ENCODE peak calls at places on chromosomes 7 and 10, in six cellular contexts. One of them, this sample, is unnamed. For H3K36me3, the result is how much of the 10 kb centered on the place peaks cover.

GRCh38 chr7:2309889-2310331 is 4.3 kb downstream of the SNX8 start:
- DNase-seq in left ventricle myocardium inferior: no peak
- DNase-seq in ovary: no peak
- DNase-seq in body of pancreas: no peak
- DNase-seq in MG63: no peak
- DNase-seq in CD4-positive, alpha-beta memory T cell: no peak
- DNase-seq in this sample: peak

GRCh38 chr10:123995461-123996131 is 97.8 kb downstream of the CHST15 start:
- DNase-seq in left ventricle myocardium inferior: peak
- DNase-seq in ovary: peak
- DNase-seq in body of pancreas: no peak
- DNase-seq in MG63: peak
- DNase-seq in CD4-positive, alpha-beta memory T cell: no peak
- DNase-seq in this sample: peak

GRCh38 chr10:11715815-11716494 is 26.2 kb upstream of the ECHDC3 start:
- DNase-seq in left ventricle myocardium inferior: no peak
- DNase-seq in ovary: no peak
- DNase-seq in body of pancreas: peak
- DNase-seq in MG63: peak
- DNase-seq in CD4-positive, alpha-beta memory T cell: no peak
- DNase-seq in this sample: no peak

GRCh38 chr7:82760092-82760491 is 316.5 kb upstream of the CACNA2D1 start:
- DNase-seq in left ventricle myocardium inferior: no peak
- DNase-seq in ovary: no peak
- DNase-seq in body of pancreas: no peak
- DNase-seq in MG63: no peak
- DNase-seq in CD4-positive, alpha-beta memory T cell: no peak
- DNase-seq in this sample: peak

GRCh38 chr7:99102809-99103690 is 40.9 kb downstream of the SMURF1 start:
- DNase-seq in left ventricle myocardium inferior: no peak
- DNase-seq in ovary: no peak
- DNase-seq in body of pancreas: no peak
- DNase-seq in MG63: peak
- DNase-seq in CD4-positive, alpha-beta memory T cell: no peak
- DNase-seq in this sample: no peak

GRCh38 chr7:94274828-94275227 is 119.9 kb upstream of the COL1A2 start:
- DNase-seq in left ventricle myocardium inferior: no peak
- DNase-seq in ovary: no peak
- DNase-seq in body of pancreas: no peak
- DNase-seq in MG63: no peak
- DNase-seq in CD4-positive, alpha-beta memory T cell: no peak
- DNase-seq in this sample: no peak

GRCh38 chr7:28298870-28299484 is 113.3 kb upstream of the CREB5 start:
- DNase-seq in left ventricle myocardium inferior: no peak
- DNase-seq in ovary: peak
- DNase-seq in body of pancreas: peak
- DNase-seq in MG63: peak
- DNase-seq in CD4-positive, alpha-beta memory T cell: no peak
- DNase-seq in this sample: peak

GRCh38 chr10:124053971-124054370 is 39.4 kb downstream of the CHST15 start:
- DNase-seq in left ventricle myocardium inferior: no peak
- DNase-seq in ovary: no peak
- DNase-seq in body of pancreas: no peak
- DNase-seq in MG63: no peak
- DNase-seq in CD4-positive, alpha-beta memory T cell: no peak
- DNase-seq in this sample: no peak

GRCh38 chr7:142797342-142797798 is 26.6 kb downstream of the PRSS2 start:
- DNase-seq in left ventricle myocardium inferior: no peak
- DNase-seq in ovary: no peak
- DNase-seq in body of pancreas: no peak
- DNase-seq in MG63: no peak
- DNase-seq in CD4-positive, alpha-beta memory T cell: no peak
- DNase-seq in this sample: peak

GRCh38 chr7:40586197-40586596 is 451.4 kb downstream of the SUGCT start:
- DNase-seq in left ventricle myocardium inferior: no peak
- DNase-seq in ovary: no peak
- DNase-seq in body of pancreas: no peak
- DNase-seq in MG63: peak
- DNase-seq in CD4-positive, alpha-beta memory T cell: no peak
- DNase-seq in this sample: no peak

GRCh38 chr7:96621932-96622331 is 87.7 kb downstream of the SEM1 start:
- DNase-seq in left ventricle myocardium inferior: no peak
- DNase-seq in ovary: no peak
- DNase-seq in body of pancreas: no peak
- DNase-seq in MG63: no peak
- DNase-seq in CD4-positive, alpha-beta memory T cell: no peak
- DNase-seq in this sample: no peak

GRCh38 chr10:52250562-52250961 is 63.5 kb upstream of the DKK1 start:
- DNase-seq in left ventricle myocardium inferior: no peak
- DNase-seq in ovary: no peak
- DNase-seq in body of pancreas: no peak
- DNase-seq in MG63: no peak
- DNase-seq in CD4-positive, alpha-beta memory T cell: no peak
- DNase-seq in this sample: no peak

GRCh38 chr7:46385662-46386309 is 464.7 kb upstream of the IGFBP3 start:
- DNase-seq in left ventricle myocardium inferior: no peak
- DNase-seq in ovary: no peak
- DNase-seq in body of pancreas: no peak
- DNase-seq in MG63: no peak
- DNase-seq in CD4-positive, alpha-beta memory T cell: no peak
- DNase-seq in this sample: no peak

GRCh38 chr10:101588879-101589278 is 758 bp downstream of the DPCD start:
- DNase-seq in left ventricle myocardium inferior: no peak
- DNase-seq in ovary: no peak
- DNase-seq in body of pancreas: no peak
- DNase-seq in MG63: no peak
- DNase-seq in CD4-positive, alpha-beta memory T cell: no peak
- DNase-seq in this sample: peak

GRCh38 chr7:42152353-42153205 is 84.4 kb downstream of the GLI3 start:
- DNase-seq in left ventricle myocardium inferior: no peak
- DNase-seq in ovary: no peak
- DNase-seq in body of pancreas: no peak
- DNase-seq in MG63: no peak
- DNase-seq in CD4-positive, alpha-beta memory T cell: no peak
- DNase-seq in this sample: no peak

GRCh38 chr10:89481662-89482061 is 53.7 kb downstream of the SLC16A12 start:
- DNase-seq in left ventricle myocardium inferior: no peak
- DNase-seq in ovary: no peak
- DNase-seq in body of pancreas: no peak
- DNase-seq in MG63: no peak
- DNase-seq in CD4-positive, alpha-beta memory T cell: no peak
- DNase-seq in this sample: no peak
- H3K4me3 ChIP-seq in left ventricle myocardium inferior: no peak
- H3K4me3 ChIP-seq in ovary: no peak
- H3K4me3 ChIP-seq in body of pancreas: no peak
- H3K4me3 ChIP-seq in MG63: no peak
- H3K4me3 ChIP-seq in CD4-positive, alpha-beta memory T cell: no peak
- H3K4me3 ChIP-seq in this sample: no peak

DNA sequence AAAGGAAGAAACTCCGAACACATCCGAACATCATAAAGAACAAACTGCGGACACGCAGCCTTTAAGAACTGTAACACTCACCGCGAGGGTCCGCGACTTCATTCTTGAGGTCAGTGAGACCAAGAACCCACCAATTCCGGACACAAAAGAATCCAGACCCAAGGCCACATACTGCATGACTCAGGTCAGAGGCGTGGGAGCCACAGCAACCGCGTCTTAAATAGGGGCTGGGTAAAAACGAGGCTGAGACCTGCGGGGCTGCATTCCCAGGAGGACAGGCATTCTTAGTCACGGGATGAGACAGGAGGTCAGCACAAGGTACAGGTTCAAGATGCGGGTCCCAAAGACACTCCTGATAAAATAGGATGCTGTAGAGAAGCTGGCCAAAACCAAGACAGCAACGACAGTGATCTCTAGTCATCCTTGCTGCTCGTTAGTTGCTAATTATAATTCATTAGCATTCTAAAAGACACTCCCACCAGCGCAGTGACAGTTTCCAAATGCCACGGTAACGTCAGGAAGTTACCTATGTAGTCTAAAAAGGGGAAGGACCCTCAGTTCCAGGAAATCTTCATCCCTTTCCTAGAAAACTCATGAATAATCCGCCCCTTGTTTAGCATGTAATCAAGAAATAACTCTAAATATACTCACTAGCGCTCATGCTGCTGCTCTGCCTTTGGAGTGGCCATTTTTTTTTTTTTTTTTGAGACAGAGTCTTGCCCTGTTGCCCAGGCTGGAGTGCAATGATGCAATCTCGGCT is 19.3 kb downstream of the AP5Z1 start:
- DNase-seq in left ventricle myocardium inferior: no peak
- DNase-seq in ovary: no peak
- DNase-seq in body of pancreas: no peak
- DNase-seq in MG63: no peak
- DNase-seq in CD4-positive, alpha-beta memory T cell: no peak
- DNase-seq in this sample: no peak
- H3K36me3 ChIP-seq in left ventricle myocardium inferior: under half
- H3K36me3 ChIP-seq in ovary: under half
- H3K36me3 ChIP-seq in body of pancreas: under half
- H3K36me3 ChIP-seq in MG63: under half
- H3K36me3 ChIP-seq in CD4-positive, alpha-beta memory T cell: under half
- H3K36me3 ChIP-seq in this sample: under half

DNA sequence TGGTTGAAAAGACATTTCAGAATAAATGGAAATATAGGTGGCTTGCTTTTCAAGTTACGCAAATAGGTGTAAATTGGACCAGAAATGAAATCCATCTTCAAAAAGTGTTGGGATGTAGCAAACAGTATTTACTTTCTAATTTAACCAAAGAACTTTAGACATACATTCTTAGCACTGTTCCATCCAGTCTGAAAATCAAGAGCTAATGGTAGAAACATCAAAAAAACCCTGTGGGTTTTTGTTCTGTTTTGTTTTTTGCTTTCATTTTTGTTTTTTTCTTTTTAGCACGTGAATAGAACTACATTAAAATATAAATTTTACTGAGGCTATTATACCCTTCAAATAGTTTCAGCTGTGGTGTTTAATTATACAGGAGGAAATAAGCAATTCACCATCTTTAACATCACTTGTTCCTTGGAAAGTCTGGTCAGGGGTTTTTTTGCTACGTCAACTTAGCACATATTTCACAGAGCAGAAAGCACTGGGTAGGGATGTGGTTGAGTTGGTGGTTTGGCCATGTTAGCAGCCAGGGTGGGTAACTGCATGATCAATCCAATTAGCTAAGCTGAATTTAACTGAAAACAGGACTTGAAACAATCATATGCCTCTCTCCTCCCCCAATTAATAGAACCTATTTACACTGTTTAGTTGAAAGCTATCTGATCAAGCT is 275.4 kb upstream of the PFKP start:
- DNase-seq in left ventricle myocardium inferior: no peak
- DNase-seq in ovary: no peak
- DNase-seq in body of pancreas: no peak
- DNase-seq in MG63: no peak
- DNase-seq in CD4-positive, alpha-beta memory T cell: no peak
- DNase-seq in this sample: no peak
- H3K4me3 ChIP-seq in left ventricle myocardium inferior: no peak
- H3K4me3 ChIP-seq in ovary: no peak
- H3K4me3 ChIP-seq in body of pancreas: no peak
- H3K4me3 ChIP-seq in MG63: no peak
- H3K4me3 ChIP-seq in CD4-positive, alpha-beta memory T cell: no peak
- H3K4me3 ChIP-seq in this sample: no peak

GRCh38 chr10:3108575-3109105 is 41.3 kb downstream of the PFKP start:
- DNase-seq in left ventricle myocardium inferior: no peak
- DNase-seq in ovary: no peak
- DNase-seq in body of pancreas: no peak
- DNase-seq in MG63: no peak
- DNase-seq in CD4-positive, alpha-beta memory T cell: no peak
- DNase-seq in this sample: no peak
- H3K36me3 ChIP-seq in left ventricle myocardium inferior: half or more
- H3K36me3 ChIP-seq in ovary: under half
- H3K36me3 ChIP-seq in body of pancreas: under half
- H3K36me3 ChIP-seq in MG63: half or more
- H3K36me3 ChIP-seq in CD4-positive, alpha-beta memory T cell: half or more
- H3K36me3 ChIP-seq in this sample: half or more

GRCh38 chr7:116316838-116317612 is 106.7 kb downstream of the TES start:
- DNase-seq in left ventricle myocardium inferior: peak
- DNase-seq in ovary: peak
- DNase-seq in body of pancreas: peak
- DNase-seq in MG63: peak
- DNase-seq in CD4-positive, alpha-beta memory T cell: no peak
- DNase-seq in this sample: no peak
- H3K4me3 ChIP-seq in left ventricle myocardium inferior: peak
- H3K4me3 ChIP-seq in ovary: no peak
- H3K4me3 ChIP-seq in body of pancreas: no peak
- H3K4me3 ChIP-seq in MG63: peak
- H3K4me3 ChIP-seq in CD4-positive, alpha-beta memory T cell: no peak
- H3K4me3 ChIP-seq in this sample: no peak

GRCh38 chr10:99366666-99367065 is 37.5 kb downstream of the CNNM1 start:
- DNase-seq in left ventricle myocardium inferior: no peak
- DNase-seq in ovary: no peak
- DNase-seq in body of pancreas: no peak
- DNase-seq in MG63: no peak
- DNase-seq in CD4-positive, alpha-beta memory T cell: no peak
- DNase-seq in this sample: no peak

GRCh38 chr10:99364125-99364524 is 35.0 kb downstream of the CNNM1 start:
- DNase-seq in left ventricle myocardium inferior: no peak
- DNase-seq in ovary: no peak
- DNase-seq in body of pancreas: no peak
- DNase-seq in MG63: no peak
- DNase-seq in CD4-positive, alpha-beta memory T cell: no peak
- DNase-seq in this sample: no peak

GRCh38 chr10:99368646-99369045 is 39.5 kb downstream of the CNNM1 start:
- DNase-seq in left ventricle myocardium inferior: no peak
- DNase-seq in ovary: no peak
- DNase-seq in body of pancreas: no peak
- DNase-seq in MG63: no peak
- DNase-seq in CD4-positive, alpha-beta memory T cell: no peak
- DNase-seq in this sample: no peak

GRCh38 chr10:99365311-99365710 is 36.2 kb downstream of the CNNM1 start:
- DNase-seq in left ventricle myocardium inferior: no peak
- DNase-seq in ovary: no peak
- DNase-seq in body of pancreas: no peak
- DNase-seq in MG63: no peak
- DNase-seq in CD4-positive, alpha-beta memory T cell: no peak
- DNase-seq in this sample: no peak

DNA sequence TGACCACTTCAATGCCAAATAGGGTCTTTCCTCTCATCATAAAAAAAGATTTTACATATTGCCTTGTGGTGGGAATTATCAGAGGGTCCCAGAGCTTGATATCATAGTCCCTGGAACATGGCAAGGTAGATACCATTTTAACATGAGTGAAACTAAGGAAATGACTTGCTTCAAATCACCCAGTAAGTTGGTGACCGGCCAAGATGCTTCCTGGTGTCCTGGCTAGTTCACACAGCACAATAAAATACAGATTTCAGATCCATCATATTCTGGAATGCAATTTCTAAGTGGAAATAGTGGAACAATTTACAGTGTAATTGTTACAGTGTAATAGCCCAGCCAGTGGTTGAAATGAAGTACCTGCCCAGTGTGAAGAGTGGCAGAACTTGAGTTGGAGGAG is 36.6 kb downstream of the CNNM1 start:
- DNase-seq in left ventricle myocardium inferior: no peak
- DNase-seq in ovary: no peak
- DNase-seq in body of pancreas: no peak
- DNase-seq in MG63: peak
- DNase-seq in CD4-positive, alpha-beta memory T cell: no peak
- DNase-seq in this sample: no peak
- H3K36me3 ChIP-seq in left ventricle myocardium inferior: under half
- H3K36me3 ChIP-seq in ovary: under half
- H3K36me3 ChIP-seq in body of pancreas: under half
- H3K36me3 ChIP-seq in MG63: under half
- H3K36me3 ChIP-seq in CD4-positive, alpha-beta memory T cell: under half
- H3K36me3 ChIP-seq in this sample: under half

This sample was measured in H7.